ENCODE peak calls at places on chromosomes 3 and 15, in six cellular contexts. Y is MM.1S; E is B cell; G is dorsolateral prefrontal cortex; Q is ovary; J is CD4-positive, alpha-beta T cell. L is an unnamed sample.

GRCh38 chr15:37109151-37109912 is 9.0 kb upstream of the MEIS2 start:
- DNase-seq in Y (no peak), E (no peak), G (no peak), Q (no peak), J (no peak), L (no peak)

GRCh38 chr15:91908401-91908800 is 54.9 kb downstream of the SLCO3A1 start:
- DNase-seq in Y (no peak), E (no peak), G (no peak), Q (no peak), J (no peak), L (no peak)

GRCh38 chr3:50299638-50299928 is 378 bp upstream of the HYAL3 start:
- DNase-seq in Y (no peak), E (no peak), G (no peak), Q (no peak), J (no peak), L (no peak)

GRCh38 chr3:18127864-18128185 is 297.3 kb downstream of the SATB1 start:
- DNase-seq in Y (no peak), E (peak), G (no peak), Q (no peak), J (no peak), L (peak)

GRCh38 chr3:169772530-169772950 is 656 bp upstream of the MYNN start:
- DNase-seq in Y (peak), E (peak), G (peak), Q (peak), J (peak), L (no peak)

GRCh38 chr3:13040381-13041074 is 32.7 kb downstream of the IQSEC1 start:
- DNase-seq in Y (peak), E (peak), G (no peak), Q (no peak), J (no peak), L (peak)

GRCh38 chr15:62533687-62534086 is 368.6 kb upstream of the C2CD4B start:
- DNase-seq in Y (no peak), E (no peak), G (no peak), Q (no peak), J (no peak), L (no peak)

GRCh38 chr15:77616072-77616471 is 16.6 kb downstream of the LINGO1 start:
- DNase-seq in Y (no peak), E (no peak), G (no peak), Q (no peak), J (no peak), L (no peak)

GRCh38 chr3:7518471-7518870 is 657.6 kb downstream of the GRM7 start:
- DNase-seq in Y (no peak), E (no peak), G (no peak), Q (no peak), J (no peak), L (no peak)

GRCh38 chr3:24123596-24123995 is 178.5 kb downstream of the NR1D2 start:
- DNase-seq in Y (no peak), E (no peak), G (no peak), Q (no peak), J (no peak), L (no peak)

GRCh38 chr3:12541625-12542024 is 3.7 kb downstream of the MKRN2OS start:
- DNase-seq in Y (no peak), E (no peak), G (no peak), Q (no peak), J (no peak), L (no peak)

GRCh38 chr3:4413467-4413866 is 53.6 kb downstream of the SUMF1 start:
- DNase-seq in Y (no peak), E (no peak), G (no peak), Q (no peak), J (no peak), L (no peak)

GRCh38 chr3:72339750-72340025 is 508.6 kb downstream of the SHQ1 start:
- DNase-seq in Y (no peak), E (no peak), G (no peak), Q (no peak), J (no peak), L (no peak)

GRCh38 chr3:176919836-176920760 is 277.2 kb downstream of the TBL1XR1 start:
- DNase-seq in Y (no peak), E (no peak), G (no peak), Q (peak), J (no peak), L (no peak)

GRCh38 chr15:90086868-90087268 is 15.4 kb downstream of the IDH2 start:
- DNase-seq in Y (peak), E (peak), G (no peak), Q (peak), J (peak), L (no peak)

GRCh38 chr3:110521019-110521418 is 550.6 kb upstream of the NECTIN3 start:
- DNase-seq in Y (no peak), E (no peak), G (no peak), Q (no peak), J (no peak), L (no peak)

GRCh38 chr3:49723301-49723630 is 485 bp downstream of the GMPPB start:
- DNase-seq in Y (peak), E (peak), G (peak), Q (peak), J (peak), L (no peak)

GRCh38 chr3:110646496-110646895 is 425.1 kb upstream of the NECTIN3 start:
- DNase-seq in Y (no peak), E (no peak), G (no peak), Q (no peak), J (no peak), L (no peak)

GRCh38 chr3:131998027-131998426 is 36.8 kb downstream of the CPNE4 start:
- DNase-seq in Y (no peak), E (no peak), G (no peak), Q (no peak), J (no peak), L (no peak)

GRCh38 chr15:31435256-31435781 is 108.7 kb downstream of the KLF13 start:
- DNase-seq in Y (peak), E (peak), G (peak), Q (peak), J (peak), L (peak)

GRCh38 chr3:142009029-142009428 is 132.6 kb downstream of the ATP1B3 start:
- DNase-seq in Y (no peak), E (no peak), G (no peak), Q (no peak), J (no peak), L (no peak)

GRCh38 chr3:37993811-37994638 is 3.4 kb downstream of the VILL start:
- DNase-seq in Y (peak), E (peak), G (peak), Q (peak), J (peak), L (peak)

GRCh38 chr3:23811117-23811487 is 5.3 kb downstream of the UBE2E1 start:
- DNase-seq in Y (peak), E (no peak), G (no peak), Q (no peak), J (no peak), L (no peak)

GRCh38 chr3:171313702-171314101 is 146.5 kb downstream of the TNIK start:
- DNase-seq in Y (no peak), E (no peak), G (no peak), Q (no peak), J (no peak), L (no peak)

GRCh38 chr15:91871138-91871537 is 17.6 kb downstream of the SLCO3A1 start:
- DNase-seq in Y (no peak), E (no peak), G (no peak), Q (no peak), J (no peak), L (no peak)

GRCh38 chr3:183266454-183266853 is 13.4 kb downstream of the B3GNT5 start:
- DNase-seq in Y (no peak), E (no peak), G (no peak), Q (no peak), J (no peak), L (no peak)

GRCh38 chr3:100893590-100893989 is 99.6 kb downstream of the ABI3BP start:
- DNase-seq in Y (no peak), E (no peak), G (no peak), Q (no peak), J (no peak), L (no peak)

GRCh38 chr3:3998140-3998977 is 199.1 kb downstream of the LRRN1 start:
- DNase-seq in Y (peak), E (no peak), G (no peak), Q (no peak), J (no peak), L (peak)

GRCh38 chr15:63583027-63583426 is 14.2 kb upstream of the FBXL22 start:
- DNase-seq in Y (no peak), E (no peak), G (no peak), Q (no peak), J (no peak), L (no peak)

GRCh38 chr15:56533741-56534416 is 68.9 kb upstream of the MNS1 start:
- DNase-seq in Y (no peak), E (no peak), G (no peak), Q (no peak), J (no peak), L (no peak)

GRCh38 chr3:3881050-3881449 is 81.8 kb downstream of the LRRN1 start:
- DNase-seq in Y (no peak), E (no peak), G (no peak), Q (no peak), J (no peak), L (no peak)

GRCh38 chr15:68676011-68676605 is 97.3 kb downstream of the CORO2B start:
- DNase-seq in Y (no peak), E (no peak), G (peak), Q (no peak), J (no peak), L (no peak)

GRCh38 chr3:53604232-53604631 is 109.8 kb downstream of the CACNA1D start:
- DNase-seq in Y (no peak), E (no peak), G (no peak), Q (no peak), J (no peak), L (no peak)

GRCh38 chr3:10194328-10195071 is 29.8 kb downstream of the IRAK2 start:
- DNase-seq in Y (no peak), E (peak), G (peak), Q (no peak), J (peak), L (peak)

GRCh38 chr3:101117473-101117872 is 124.3 kb upstream of the ABI3BP start:
- DNase-seq in Y (no peak), E (no peak), G (no peak), Q (no peak), J (no peak), L (no peak)

GRCh38 chr3:21979706-21980105 is 228.7 kb upstream of the ZNF385D start:
- DNase-seq in Y (no peak), E (no peak), G (no peak), Q (no peak), J (no peak), L (no peak)

DNA sequence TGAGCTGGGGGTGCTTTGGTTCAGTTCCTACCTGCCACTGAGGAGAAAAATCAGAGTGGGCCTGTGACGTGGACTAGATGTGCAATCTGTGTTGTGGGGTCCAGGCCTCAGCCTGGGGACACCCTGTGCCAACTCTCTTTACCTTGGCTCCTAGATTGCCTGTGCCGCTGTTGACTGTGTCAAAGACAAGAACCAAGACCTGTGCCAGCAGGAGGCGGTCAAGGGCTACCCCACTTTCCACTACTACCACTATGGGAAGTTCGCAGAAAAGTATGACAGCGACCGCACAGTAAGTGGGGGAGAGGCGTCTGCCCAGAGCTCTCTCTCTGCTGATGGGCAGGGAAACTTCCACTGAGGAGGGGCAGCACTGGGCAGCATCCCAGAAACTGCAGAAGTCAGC is 40.6 kb upstream of the SEC22A start:
- DNase-seq in Y (no peak), E (no peak), G (no peak), Q (no peak), J (no peak), L (no peak)
- TF ChIP-seq CTCF in Y (no peak), E (no peak), G (no peak), Q (no peak), J (no peak), L (peak)

GRCh38 chr3:2713923-2714322 is 396.3 kb downstream of the IL5RA start:
- DNase-seq in Y (no peak), E (no peak), G (no peak), Q (no peak), J (peak), L (no peak)
- TF ChIP-seq CTCF in Y (peak), E (peak), G (peak), Q (no peak), J (peak), L (peak)

GRCh38 chr3:62186967-62187366 is 186.4 kb downstream of the FEZF2 start:
- DNase-seq in Y (no peak), E (no peak), G (no peak), Q (peak), J (no peak), L (no peak)
- TF ChIP-seq CTCF in Y (peak), E (no peak), G (peak), Q (no peak), J (no peak), L (peak)

DNA sequence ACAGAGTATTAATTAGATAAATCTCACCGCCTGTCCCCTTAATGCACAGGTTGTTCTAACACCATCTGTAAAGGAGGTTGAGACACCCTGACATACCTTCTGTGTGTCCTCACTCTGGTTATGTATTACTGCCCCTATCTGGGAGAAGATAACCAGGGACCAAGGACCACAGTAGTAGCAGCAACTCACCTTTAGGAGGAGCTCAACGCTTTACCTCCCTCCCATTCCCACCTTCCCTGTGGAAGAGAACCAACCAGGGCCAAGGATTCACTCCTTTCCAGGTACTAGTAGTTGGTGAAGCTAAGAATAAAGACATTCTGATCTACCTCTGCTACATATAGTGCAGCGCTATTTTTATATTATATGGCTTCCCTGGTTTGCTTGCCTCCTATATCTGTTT is 232.6 kb downstream of the MEX3B start:
- DNase-seq in Y (peak), E (no peak), G (no peak), Q (no peak), J (no peak), L (no peak)
- TF ChIP-seq CTCF in Y (peak), E (no peak), G (no peak), Q (no peak), J (no peak), L (peak)

DNA sequence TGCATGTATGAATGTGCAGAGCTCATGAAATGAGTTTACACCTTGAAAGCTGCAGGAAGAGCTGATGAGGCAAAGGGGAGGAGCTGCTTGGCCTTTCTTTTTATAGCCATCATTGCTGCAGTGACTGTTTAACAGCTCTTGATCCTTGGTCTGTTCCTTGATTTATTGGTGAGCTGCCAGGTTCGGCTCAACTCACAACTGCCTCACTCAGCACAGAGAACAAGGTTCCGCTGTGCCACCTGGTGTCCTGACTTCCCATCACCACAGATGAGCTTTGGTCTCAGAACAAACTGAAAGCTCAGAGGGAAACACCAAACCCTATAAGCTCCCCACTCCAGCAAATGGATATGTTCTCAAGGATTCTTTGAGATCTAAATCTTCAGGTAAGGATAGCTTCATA is 626.1 kb downstream of the MAGI1 start:
- DNase-seq in Y (peak), E (no peak), G (no peak), Q (no peak), J (no peak), L (peak)
- TF ChIP-seq CTCF in Y (peak), E (no peak), G (no peak), Q (no peak), J (no peak), L (no peak)

GRCh38 chr15:100336061-100336460 is 5.7 kb downstream of the ADAMTS17 start:
- DNase-seq in Y (no peak), E (no peak), G (no peak), Q (no peak), J (no peak), L (no peak)

GRCh38 chr15:100334456-100334855 is 7.3 kb downstream of the ADAMTS17 start:
- DNase-seq in Y (no peak), E (no peak), G (no peak), Q (no peak), J (no peak), L (no peak)

GRCh38 chr15:100335335-100335999 is 6.3 kb downstream of the ADAMTS17 start:
- DNase-seq in Y (no peak), E (no peak), G (no peak), Q (no peak), J (no peak), L (no peak)

GRCh38 chr15:100334015-100334414 is 7.8 kb downstream of the ADAMTS17 start:
- DNase-seq in Y (no peak), E (no peak), G (no peak), Q (no peak), J (no peak), L (no peak)

DNA sequence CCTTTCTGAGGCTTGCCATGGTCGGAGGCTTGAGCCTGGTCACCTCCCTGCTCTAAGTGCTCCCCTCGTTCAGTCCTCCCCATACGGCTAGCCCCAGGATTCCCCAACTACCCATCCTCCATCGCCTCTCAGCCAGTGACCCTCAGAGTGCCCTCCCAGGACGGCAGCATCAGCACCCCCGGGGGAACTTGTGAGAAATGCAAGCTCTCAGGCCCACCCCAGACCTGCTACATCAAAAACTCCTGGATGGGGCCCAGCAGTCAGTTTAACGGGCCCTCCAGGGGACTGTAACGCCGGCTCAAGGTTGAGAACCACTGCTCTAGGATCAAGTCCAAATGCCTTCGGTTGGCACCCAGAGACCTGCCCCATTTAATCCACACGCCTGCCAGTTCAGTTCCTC is 6.9 kb downstream of the ADAMTS17 start:
- DNase-seq in Y (no peak), E (no peak), G (no peak), Q (no peak), J (no peak), L (no peak)
- TF ChIP-seq CTCF in Y (no peak), E (no peak), G (no peak), Q (no peak), J (no peak), L (no peak)

GRCh38 chr3:115657168-115657567 is 33.9 kb downstream of the GAP43 start:
- DNase-seq in Y (no peak), E (no peak), G (no peak), Q (no peak), J (no peak), L (no peak)
- TF ChIP-seq CTCF in Y (no peak), E (no peak), G (no peak), Q (no peak), J (no peak), L (no peak)

DNA sequence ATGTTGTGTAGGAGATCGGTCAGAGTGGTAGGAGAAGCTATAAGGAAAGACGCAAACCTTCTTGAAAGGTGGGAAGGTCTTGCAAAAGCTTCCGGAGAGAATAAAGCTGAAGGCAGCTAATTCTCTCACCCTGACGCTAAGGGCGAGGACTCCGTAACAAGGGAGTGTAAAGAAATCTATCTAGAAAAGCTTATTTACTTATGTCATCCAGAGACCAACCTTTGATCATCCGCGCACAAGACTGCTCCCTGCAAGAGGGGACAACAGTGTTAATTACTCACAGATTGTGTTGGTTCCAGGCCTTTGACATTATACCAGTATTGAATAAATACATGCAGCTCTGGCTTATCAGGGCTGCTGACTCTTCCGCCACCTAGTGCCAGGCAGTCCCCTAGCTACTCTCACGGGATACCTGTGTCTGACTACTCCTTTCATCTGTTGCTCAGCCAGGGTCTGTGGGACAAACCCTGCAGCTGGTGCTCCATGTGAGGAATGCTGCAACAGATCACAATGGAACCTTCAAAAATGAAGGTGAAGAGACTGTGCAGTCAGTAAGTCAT is 211.7 kb downstream of the DTWD1 start:
- DNase-seq in Y (no peak), E (no peak), G (no peak), Q (no peak), J (no peak), L (no peak)
- TF ChIP-seq CTCF in Y (peak), E (no peak), G (no peak), Q (no peak), J (no peak), L (peak)

GRCh38 chr3:152508705-152509104 is 240.0 kb downstream of the MBNL1 start:
- DNase-seq in Y (peak), E (no peak), G (no peak), Q (no peak), J (no peak), L (no peak)
- TF ChIP-seq CTCF in Y (peak), E (peak), G (peak), Q (no peak), J (no peak), L (peak)

DNA sequence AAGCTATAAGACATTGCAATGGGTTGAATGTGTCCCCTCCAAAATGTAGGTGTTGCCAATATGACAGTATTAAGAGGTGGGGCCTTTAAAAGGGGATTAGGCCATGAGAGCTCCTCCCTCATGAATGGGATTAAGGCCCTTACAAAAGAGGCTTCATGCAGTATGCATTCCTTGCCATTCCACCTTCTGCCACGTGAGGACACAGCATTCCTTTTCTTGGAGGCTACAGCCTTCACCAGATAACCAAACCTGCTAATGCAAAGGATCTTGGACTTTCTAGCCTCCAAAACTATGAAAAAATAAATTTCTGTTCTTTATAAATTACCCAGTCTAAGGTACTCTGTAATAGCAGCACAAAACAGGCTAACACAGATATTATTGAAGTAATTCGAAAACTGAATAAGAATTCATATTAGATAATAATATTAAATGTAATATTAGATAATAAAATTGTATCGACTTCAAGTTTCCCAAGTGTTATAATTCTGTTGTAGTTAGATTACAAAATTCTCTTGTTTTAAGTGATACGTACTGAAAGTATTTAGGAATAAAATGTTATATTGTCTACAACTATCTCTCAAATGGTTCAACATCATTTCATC is 29.4 kb upstream of the ATP8B4 start:
- DNase-seq in Y (no peak), E (no peak), G (no peak), Q (no peak), J (no peak), L (no peak)
- TF ChIP-seq CTCF in Y (peak), E (no peak), G (no peak), Q (no peak), J (no peak), L (peak)